ENCODE peak calls at places on chromosomes 5 and 9, in seven cellular contexts. One of them, this sample, is unnamed.

GRCh38 chr5:31455172-31455571 is 76.7 kb downstream of the DROSHA start:
- DNase-seq in DMS53: no peak
- DNase-seq in transverse colon: no peak
- DNase-seq in activated naive CD4-positive, alpha-beta T cell: no peak
- DNase-seq in T-helper 9 cell: no peak
- DNase-seq in ELR: no peak
- DNase-seq in GM04504: no peak
- DNase-seq in this sample: no peak

GRCh38 chr5:150322202-150322601 is 19.5 kb upstream of the ARSI start:
- DNase-seq in ELR: peak
- DNase-seq in activated naive CD4-positive, alpha-beta T cell: no peak
- DNase-seq in GM04504: no peak
- DNase-seq in transverse colon: no peak
- DNase-seq in DMS53: peak
- DNase-seq in T-helper 9 cell: no peak
- DNase-seq in this sample: no peak

GRCh38 chr5:176734756-176735342 is 75.5 kb upstream of the UNC5A start:
- DNase-seq in DMS53: no peak
- DNase-seq in ELR: no peak
- DNase-seq in transverse colon: no peak
- DNase-seq in GM04504: no peak
- DNase-seq in activated naive CD4-positive, alpha-beta T cell: no peak
- DNase-seq in T-helper 9 cell: no peak
- DNase-seq in this sample: peak

GRCh38 chr5:173971681-173972080 is 17.3 kb upstream of the C5orf47 start:
- DNase-seq in ELR: no peak
- DNase-seq in activated naive CD4-positive, alpha-beta T cell: no peak
- DNase-seq in GM04504: no peak
- DNase-seq in DMS53: no peak
- DNase-seq in T-helper 9 cell: no peak
- DNase-seq in transverse colon: no peak
- DNase-seq in this sample: no peak

GRCh38 chr5:81393783-81394718 is at the start of gene ACOT12:
- DNase-seq in transverse colon: no peak
- DNase-seq in activated naive CD4-positive, alpha-beta T cell: no peak
- DNase-seq in T-helper 9 cell: no peak
- DNase-seq in GM04504: no peak
- DNase-seq in ELR: peak
- DNase-seq in DMS53: peak
- DNase-seq in this sample: peak

GRCh38 chr5:151675225-151675955 is 11.3 kb downstream of the SPARC start:
- DNase-seq in ELR: peak
- DNase-seq in GM04504: no peak
- DNase-seq in transverse colon: no peak
- DNase-seq in DMS53: no peak
- DNase-seq in activated naive CD4-positive, alpha-beta T cell: no peak
- DNase-seq in T-helper 9 cell: no peak
- DNase-seq in this sample: no peak

GRCh38 chr5:56321236-56321881 is 88.2 kb upstream of the ANKRD55 start:
- DNase-seq in activated naive CD4-positive, alpha-beta T cell: no peak
- DNase-seq in ELR: no peak
- DNase-seq in GM04504: no peak
- DNase-seq in DMS53: no peak
- DNase-seq in T-helper 9 cell: no peak
- DNase-seq in transverse colon: no peak
- DNase-seq in this sample: peak

GRCh38 chr9:15642369-15642962 is 89.6 kb downstream of the CCDC171 start:
- DNase-seq in transverse colon: no peak
- DNase-seq in activated naive CD4-positive, alpha-beta T cell: no peak
- DNase-seq in GM04504: peak
- DNase-seq in DMS53: peak
- DNase-seq in ELR: peak
- DNase-seq in T-helper 9 cell: no peak
- DNase-seq in this sample: no peak

GRCh38 chr5:36392818-36393217 is 91.1 kb upstream of the RANBP3L start:
- DNase-seq in T-helper 9 cell: no peak
- DNase-seq in activated naive CD4-positive, alpha-beta T cell: no peak
- DNase-seq in GM04504: peak
- DNase-seq in ELR: peak
- DNase-seq in DMS53: no peak
- DNase-seq in transverse colon: no peak
- DNase-seq in this sample: no peak

GRCh38 chr5:84382363-84383295 is 2.1 kb downstream of the EDIL3 start:
- DNase-seq in T-helper 9 cell: no peak
- DNase-seq in ELR: peak
- DNase-seq in GM04504: no peak
- DNase-seq in DMS53: peak
- DNase-seq in activated naive CD4-positive, alpha-beta T cell: no peak
- DNase-seq in transverse colon: peak
- DNase-seq in this sample: peak

GRCh38 chr5:176675676-176676360 is 28.5 kb downstream of the TSPAN17 start:
- DNase-seq in DMS53: peak
- DNase-seq in activated naive CD4-positive, alpha-beta T cell: no peak
- DNase-seq in GM04504: no peak
- DNase-seq in T-helper 9 cell: no peak
- DNase-seq in transverse colon: no peak
- DNase-seq in ELR: peak
- DNase-seq in this sample: no peak

GRCh38 chr9:136859821-136860269 is 6.3 kb downstream of the EDF1 start:
- DNase-seq in DMS53: no peak
- DNase-seq in GM04504: no peak
- DNase-seq in ELR: no peak
- DNase-seq in transverse colon: peak
- DNase-seq in T-helper 9 cell: no peak
- DNase-seq in activated naive CD4-positive, alpha-beta T cell: no peak
- DNase-seq in this sample: no peak

GRCh38 chr5:123810911-123811310 is 298.9 kb downstream of the CSNK1G3 start:
- DNase-seq in transverse colon: no peak
- DNase-seq in ELR: no peak
- DNase-seq in activated naive CD4-positive, alpha-beta T cell: no peak
- DNase-seq in T-helper 9 cell: no peak
- DNase-seq in GM04504: no peak
- DNase-seq in DMS53: no peak
- DNase-seq in this sample: no peak

GRCh38 chr5:24633705-24634325 is 11.0 kb downstream of the CDH10 start:
- DNase-seq in T-helper 9 cell: no peak
- DNase-seq in ELR: peak
- DNase-seq in activated naive CD4-positive, alpha-beta T cell: no peak
- DNase-seq in GM04504: peak
- DNase-seq in DMS53: peak
- DNase-seq in transverse colon: no peak
- DNase-seq in this sample: no peak

GRCh38 chr9:78130004-78130403 is 98.4 kb upstream of the GNAQ start:
- DNase-seq in transverse colon: no peak
- DNase-seq in GM04504: no peak
- DNase-seq in activated naive CD4-positive, alpha-beta T cell: no peak
- DNase-seq in T-helper 9 cell: no peak
- DNase-seq in DMS53: peak
- DNase-seq in ELR: peak
- DNase-seq in this sample: no peak

GRCh38 chr9:93259490-93260289 is 75.8 kb downstream of the WNK2 start:
- DNase-seq in transverse colon: peak
- DNase-seq in ELR: no peak
- DNase-seq in DMS53: no peak
- DNase-seq in T-helper 9 cell: no peak
- DNase-seq in GM04504: no peak
- DNase-seq in activated naive CD4-positive, alpha-beta T cell: no peak
- DNase-seq in this sample: no peak

GRCh38 chr5:87266914-87267573 is 639 bp upstream of the RASA1 start:
- DNase-seq in transverse colon: no peak
- DNase-seq in GM04504: no peak
- DNase-seq in activated naive CD4-positive, alpha-beta T cell: no peak
- DNase-seq in ELR: no peak
- DNase-seq in DMS53: peak
- DNase-seq in T-helper 9 cell: no peak
- DNase-seq in this sample: no peak

GRCh38 chr5:72018158-72018803 is 89.0 kb upstream of the MAP1B start:
- DNase-seq in transverse colon: peak
- DNase-seq in GM04504: peak
- DNase-seq in DMS53: peak
- DNase-seq in activated naive CD4-positive, alpha-beta T cell: peak
- DNase-seq in ELR: peak
- DNase-seq in T-helper 9 cell: peak
- DNase-seq in this sample: peak

GRCh38 chr9:108184941-108185340 is 670.8 kb downstream of the ACTL7B start:
- DNase-seq in T-helper 9 cell: no peak
- DNase-seq in ELR: peak
- DNase-seq in transverse colon: peak
- DNase-seq in GM04504: no peak
- DNase-seq in activated naive CD4-positive, alpha-beta T cell: no peak
- DNase-seq in DMS53: no peak
- DNase-seq in this sample: no peak

GRCh38 chr9:78357165-78357873 is 60.4 kb downstream of the PSAT1 start:
- DNase-seq in T-helper 9 cell: no peak
- DNase-seq in GM04504: no peak
- DNase-seq in transverse colon: no peak
- DNase-seq in DMS53: no peak
- DNase-seq in ELR: no peak
- DNase-seq in activated naive CD4-positive, alpha-beta T cell: no peak
- DNase-seq in this sample: no peak

GRCh38 chr5:77851229-77852067 is 75.3 kb upstream of the TBCA start:
- DNase-seq in transverse colon: no peak
- DNase-seq in T-helper 9 cell: no peak
- DNase-seq in activated naive CD4-positive, alpha-beta T cell: no peak
- DNase-seq in GM04504: no peak
- DNase-seq in DMS53: peak
- DNase-seq in ELR: peak
- DNase-seq in this sample: peak

GRCh38 chr9:107219486-107219853 is 63.6 kb upstream of the RAD23B start:
- DNase-seq in T-helper 9 cell: no peak
- DNase-seq in DMS53: no peak
- DNase-seq in activated naive CD4-positive, alpha-beta T cell: no peak
- DNase-seq in GM04504: no peak
- DNase-seq in ELR: no peak
- DNase-seq in transverse colon: no peak
- DNase-seq in this sample: no peak

GRCh38 chr9:4923580-4924544 is 61.2 kb upstream of the JAK2 start:
- DNase-seq in T-helper 9 cell: no peak
- DNase-seq in DMS53: peak
- DNase-seq in ELR: peak
- DNase-seq in transverse colon: no peak
- DNase-seq in GM04504: no peak
- DNase-seq in activated naive CD4-positive, alpha-beta T cell: no peak
- DNase-seq in this sample: no peak

GRCh38 chr5:91311697-91312501 is 71.2 kb downstream of the ARRDC3 start:
- DNase-seq in transverse colon: peak
- DNase-seq in ELR: peak
- DNase-seq in GM04504: peak
- DNase-seq in DMS53: peak
- DNase-seq in T-helper 9 cell: peak
- DNase-seq in activated naive CD4-positive, alpha-beta T cell: no peak
- DNase-seq in this sample: peak

GRCh38 chr9:109861499-109861898 is 81.5 kb downstream of the PALM2AKAP2 start:
- DNase-seq in transverse colon: no peak
- DNase-seq in ELR: no peak
- DNase-seq in GM04504: peak
- DNase-seq in DMS53: no peak
- DNase-seq in activated naive CD4-positive, alpha-beta T cell: no peak
- DNase-seq in T-helper 9 cell: no peak
- DNase-seq in this sample: no peak

GRCh38 chr9:116020146-116020545 is 133.4 kb upstream of the PAPPA start:
- DNase-seq in transverse colon: no peak
- DNase-seq in activated naive CD4-positive, alpha-beta T cell: no peak
- DNase-seq in DMS53: no peak
- DNase-seq in ELR: no peak
- DNase-seq in GM04504: no peak
- DNase-seq in T-helper 9 cell: no peak
- DNase-seq in this sample: no peak

GRCh38 chr9:122389799-122390481 is 19.1 kb downstream of the PTGS1 start:
- DNase-seq in GM04504: no peak
- DNase-seq in DMS53: peak
- DNase-seq in ELR: no peak
- DNase-seq in activated naive CD4-positive, alpha-beta T cell: no peak
- DNase-seq in T-helper 9 cell: no peak
- DNase-seq in transverse colon: no peak
- DNase-seq in this sample: no peak

GRCh38 chr5:54895816-54896341 is 89.5 kb downstream of the ESM1 start:
- DNase-seq in transverse colon: no peak
- DNase-seq in GM04504: no peak
- DNase-seq in DMS53: peak
- DNase-seq in activated naive CD4-positive, alpha-beta T cell: no peak
- DNase-seq in ELR: peak
- DNase-seq in T-helper 9 cell: no peak
- DNase-seq in this sample: no peak

GRCh38 chr5:122419195-122419894 is 107.3 kb downstream of the SNCAIP start:
- DNase-seq in GM04504: no peak
- DNase-seq in activated naive CD4-positive, alpha-beta T cell: no peak
- DNase-seq in transverse colon: no peak
- DNase-seq in T-helper 9 cell: no peak
- DNase-seq in ELR: no peak
- DNase-seq in DMS53: no peak
- DNase-seq in this sample: no peak

This sample was measured in activated CD4-positive, alpha-beta memory T cell treated with anti-CD3 and anti-CD28 coated beads for 36 hours.